ENCODE peak calls at places on chromosomes 7 and 10, in five cellular contexts. S is memory B cell; F is WERI-Rb-1; K is NCI-H1105; J is activated CD4-positive, alpha-beta memory T cell treated with anti-CD3 and anti-CD28 coated beads for 36 hours. B is an unnamed sample.

GRCh38 chr10:128695931-128696330 is 569.7 kb upstream of the MKI67 start:
- DNase-seq in F (no peak), K (no peak), S (no peak), J (no peak), B (no peak)

GRCh38 chr7:120550494-120551048 is 277.6 kb downstream of the KCND2 start:
- DNase-seq in S (no peak), F (no peak), K (no peak), J (no peak), B (no peak)

GRCh38 chr10:102397222-102398171 is 2.0 kb downstream of the NFKB2 start:
- DNase-seq in J (peak; percentile 33), S (no peak), K (no peak), F (no peak), B (no peak)

GRCh38 chr7:120168066-120168465 is 104.9 kb upstream of the KCND2 start:
- DNase-seq in S (no peak), K (no peak), F (no peak), J (no peak), B (no peak)

GRCh38 chr10:132526676-132527075 is 10.9 kb upstream of the INPP5A start:
- DNase-seq in K (no peak), F (no peak), J (no peak), S (no peak), B (no peak)

GRCh38 chr7:93873998-93874574 is 16.5 kb downstream of the TFPI2 start:
- DNase-seq in J (no peak), K (no peak), F (no peak), S (no peak), B (no peak)

GRCh38 chr7:123271231-123271630 is 71.5 kb upstream of the SLC13A1 start:
- DNase-seq in K (no peak), S (no peak), J (no peak), F (no peak), B (no peak)

GRCh38 chr10:103262229-103262628 is 14.7 kb upstream of the INA start:
- DNase-seq in K (no peak), S (no peak), F (no peak), J (no peak), B (no peak)

GRCh38 chr10:90407116-90407515 is 450.7 kb downstream of the HTR7 start:
- DNase-seq in J (no peak), S (no peak), F (no peak), K (no peak), B (no peak)

GRCh38 chr10:70773965-70774809 is 11.0 kb downstream of the TBATA start:
- DNase-seq in S (no peak), F (no peak), J (peak; percentile 6), K (no peak), B (no peak)

GRCh38 chr10:99667108-99667751 is 7.9 kb downstream of the ENTPD7 start:
- DNase-seq in F (no peak), S (no peak), K (no peak), J (no peak), B (no peak)

GRCh38 chr10:70528726-70529362 is 50.3 kb downstream of the PALD1 start:
- DNase-seq in F (peak; percentile 41), S (no peak), J (no peak), K (no peak), B (peak; percentile 54)

GRCh38 chr7:49099587-49100326 is 175.4 kb downstream of the CDC14C start:
- DNase-seq in K (no peak), J (no peak), S (no peak), F (peak; percentile 18), B (no peak)

GRCh38 chr7:123939784-123940183 is 14.7 kb downstream of the SPAM1 start:
- DNase-seq in S (no peak), F (no peak), J (no peak), K (no peak), B (no peak)

GRCh38 chr10:104941662-104942061 is 300.6 kb downstream of the SORCS3 start:
- DNase-seq in J (no peak), F (no peak), S (no peak), K (no peak), B (no peak)

GRCh38 chr10:84076047-84076388 is 63.3 kb upstream of the GHITM start:
- DNase-seq in J (no peak), F (no peak), K (no peak), S (no peak), B (no peak)

GRCh38 chr7:108034586-108034985 is 31.6 kb upstream of the LAMB1 start:
- DNase-seq in F (no peak), J (no peak), K (no peak), S (no peak), B (no peak)

GRCh38 chr10:78378192-78378591 is 344.5 kb downstream of the RPS24 start:
- DNase-seq in J (no peak), K (no peak), S (no peak), F (no peak), B (no peak)

GRCh38 chr10:13528138-13528874 is 508 bp downstream of the BEND7 start:
- DNase-seq in J (no peak), F (peak; percentile 16), S (peak; percentile 14), K (no peak), B (peak; percentile 59)

GRCh38 chr7:11078242-11078834 is 104.7 kb downstream of the PHF14 start:
- DNase-seq in S (no peak), J (no peak), K (no peak), F (no peak), B (no peak)

GRCh38 chr10:42640610-42641229 is 2.4 kb upstream of the ZNF33B start:
- DNase-seq in F (no peak), S (no peak), K (no peak), J (no peak), B (no peak)

GRCh38 chr10:24503627-24504320 is 219.9 kb downstream of the ARHGAP21 start:
- DNase-seq in K (peak; percentile 28), J (peak; percentile 56), F (peak; percentile 43), S (no peak), B (peak; percentile 65)

GRCh38 chr10:59463909-59464308 is 101.6 kb upstream of the FAM13C start:
- DNase-seq in J (no peak), S (no peak), K (no peak), F (no peak), B (no peak)

GRCh38 chr7:111815354-111815753 is 253.1 kb upstream of the IMMP2L start:
- DNase-seq in K (no peak), F (no peak), J (no peak), S (no peak), B (no peak)

GRCh38 chr10:43707755-43708154 is 59.1 kb upstream of the ZNF32 start:
- DNase-seq in F (no peak), S (no peak), K (no peak), J (no peak), B (no peak)

B was measured in glutamatergic neuron.